ENCODE peak calls at places on chromosomes 2 and 18, in four cellular contexts. D is H1, I is GM12878, R is HepG2. Z is an unnamed sample. For H3K4me1, the result is how much of the 10 kb centered on the place peaks cover.

GRCh38 chr2:24559714-24560113 is 68.7 kb downstream of the NCOA1 start:
- DNase-seq in D (no peak), I (no peak), R (no peak), Z (no peak)

GRCh38 chr2:189092936-189093335 is 86.6 kb downstream of the COL5A2 start:
- DNase-seq in D (no peak), I (no peak), R (no peak), Z (no peak)

GRCh38 chr2:950627-950992 is at the start of gene SNTG2:
- DNase-seq in D (peak), I (no peak), R (no peak), Z (peak)

GRCh38 chr2:200100027-200100426 is 144.6 kb downstream of the MAIP1 start:
- DNase-seq in D (no peak), I (no peak), R (no peak), Z (no peak)

GRCh38 chr18:4582677-4583076 is 127.6 kb upstream of the DLGAP1 start:
- DNase-seq in D (no peak), I (no peak), R (no peak), Z (no peak)

GRCh38 chr18:32276896-32277295 is 87.1 kb downstream of the MEP1B start:
- DNase-seq in D (no peak), I (no peak), R (no peak), Z (no peak)

GRCh38 chr18:7207366-7207765 is 23.5 kb upstream of the LRRC30 start:
- DNase-seq in D (no peak), I (no peak), R (no peak), Z (no peak)

GRCh38 chr18:79512461-79513380 is 117.0 kb downstream of the NFATC1 start:
- DNase-seq in D (peak), I (no peak), R (no peak), Z (no peak)

GRCh38 chr2:128512664-128513415 is 194.2 kb upstream of the HS6ST1 start:
- DNase-seq in D (no peak), I (no peak), R (no peak), Z (no peak)

GRCh38 chr2:169828141-169828811 is 1.0 kb downstream of the UBR3 start:
- DNase-seq in D (no peak), I (peak), R (peak), Z (peak)

GRCh38 chr2:216056739-216057138 is 24.9 kb downstream of the PECR start:
- DNase-seq in D (no peak), I (peak), R (no peak), Z (no peak)

GRCh38 chr2:159230145-159230877 is 56.2 kb downstream of the WDSUB1 start:
- DNase-seq in D (no peak), I (no peak), R (no peak), Z (no peak)

GRCh38 chr2:66682476-66682875 is 247.6 kb downstream of the MEIS1 start:
- DNase-seq in D (no peak), I (no peak), R (no peak), Z (no peak)

GRCh38 chr2:217691920-217692666 is 310.7 kb downstream of the TNS1 start:
- DNase-seq in D (no peak), I (no peak), R (no peak), Z (no peak)

GRCh38 chr2:177900091-177900490 is 172.5 kb downstream of the PDE11A start:
- DNase-seq in D (no peak), I (no peak), R (no peak), Z (no peak)

GRCh38 chr2:41963661-41964525 is 83.9 kb upstream of the PKDCC start:
- DNase-seq in D (no peak), I (no peak), R (peak), Z (no peak)

GRCh38 chr18:29501952-29502351 is 1325.0 kb upstream of the CDH2 start:
- DNase-seq in D (no peak), I (no peak), R (no peak), Z (no peak)

GRCh38 chr18:1048048-1048447 is 143.4 kb downstream of the ADCYAP1 start:
- DNase-seq in D (no peak), I (no peak), R (no peak), Z (no peak)

GRCh38 chr2:191713837-191714236 is 35.9 kb downstream of the NABP1 start:
- DNase-seq in D (no peak), I (no peak), R (peak), Z (no peak)

GRCh38 chr2:8036366-8036765 is 645.5 kb upstream of the ID2 start:
- DNase-seq in D (no peak), I (no peak), R (no peak), Z (no peak)

GRCh38 chr18:36405611-36406010 is 108.1 kb downstream of the FHOD3 start:
- DNase-seq in D (no peak), I (no peak), R (no peak), Z (no peak)

GRCh38 chr2:191270303-191271178 is 25.3 kb downstream of the MYO1B start:
- DNase-seq in D (no peak), I (no peak), R (no peak), Z (no peak)

GRCh38 chr2:220034356-220035121 is 407.1 kb downstream of the SLC4A3 start:
- DNase-seq in D (no peak), I (no peak), R (no peak), Z (no peak)

DNA sequence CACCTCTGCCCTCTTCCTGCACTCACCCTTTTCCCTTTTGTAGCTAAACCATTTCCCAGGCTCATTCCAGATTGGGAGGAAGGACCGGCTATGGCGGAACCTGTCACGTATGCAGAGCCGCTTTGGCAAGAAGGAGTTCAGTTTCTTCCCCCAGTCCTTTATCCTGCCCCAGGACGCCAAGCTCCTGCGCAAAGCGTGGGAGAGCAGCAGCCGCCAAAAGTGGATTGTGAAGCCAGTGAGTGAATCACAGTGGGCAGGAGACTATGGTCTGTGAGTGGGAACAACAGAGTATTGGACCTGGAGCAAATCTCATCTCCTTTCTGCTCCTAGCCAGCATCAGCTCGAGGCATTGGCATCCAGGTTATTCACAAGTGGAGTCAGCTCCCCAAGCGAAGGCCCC is 35.0 kb upstream of the CYP27A1 start:
- DNase-seq in D (no peak), I (no peak), R (no peak), Z (no peak)
- TF ChIP-seq YY1 in D (no peak), I (no peak), R (no peak), Z (no peak)

GRCh38 chr2:64124571-64124970 is 19.6 kb downstream of the PELI1 start:
- DNase-seq in D (no peak), I (no peak), R (no peak), Z (no peak)
- H3K4me1 ChIP-seq in D (under half), I (under half), R (half or more), Z (under half)

GRCh38 chr2:86788172-86788571 is 2.5 kb downstream of the CD8A start:
- DNase-seq in D (no peak), I (no peak), R (no peak), Z (no peak)
- TF ChIP-seq RAD21 in D (no peak), I (no peak), R (no peak), Z (no peak)

GRCh38 chr2:71995067-71995665 is 152.5 kb downstream of the CYP26B1 start:
- DNase-seq in D (no peak), I (no peak), R (peak), Z (no peak)
- TF ChIP-seq YY1 in D (no peak), I (no peak), R (no peak), Z (no peak)

DNA sequence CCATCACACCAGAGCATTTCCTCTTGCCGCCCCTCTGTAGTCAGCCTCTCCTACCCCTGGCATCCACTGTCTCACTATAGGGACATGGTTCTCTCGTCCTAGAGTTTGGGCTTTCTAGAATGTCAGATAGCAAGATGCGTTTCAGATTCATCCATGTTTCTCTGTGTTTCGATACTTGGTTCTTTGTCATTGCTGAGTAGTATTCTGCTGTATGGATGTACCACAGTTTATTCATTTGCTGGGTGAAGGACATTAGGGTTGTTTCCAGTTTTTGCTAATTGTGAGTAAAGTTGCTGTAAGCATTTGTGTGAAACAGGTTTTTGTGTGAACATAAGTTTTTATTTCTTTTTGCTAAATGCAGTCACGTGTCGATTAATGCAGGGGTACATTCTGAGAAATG is 3.8 kb downstream of the ZNF532 start:
- DNase-seq in D (no peak), I (no peak), R (no peak), Z (no peak)
- H3K4me1 ChIP-seq in D (under half), I (under half), R (under half), Z (under half)

GRCh38 chr2:197168705-197169104 is 141.9 kb downstream of the ANKRD44 start:
- DNase-seq in D (peak), I (no peak), R (peak), Z (peak)
- TF ChIP-seq RAD21 in D (peak), I (peak), R (peak), Z (peak)

DNA sequence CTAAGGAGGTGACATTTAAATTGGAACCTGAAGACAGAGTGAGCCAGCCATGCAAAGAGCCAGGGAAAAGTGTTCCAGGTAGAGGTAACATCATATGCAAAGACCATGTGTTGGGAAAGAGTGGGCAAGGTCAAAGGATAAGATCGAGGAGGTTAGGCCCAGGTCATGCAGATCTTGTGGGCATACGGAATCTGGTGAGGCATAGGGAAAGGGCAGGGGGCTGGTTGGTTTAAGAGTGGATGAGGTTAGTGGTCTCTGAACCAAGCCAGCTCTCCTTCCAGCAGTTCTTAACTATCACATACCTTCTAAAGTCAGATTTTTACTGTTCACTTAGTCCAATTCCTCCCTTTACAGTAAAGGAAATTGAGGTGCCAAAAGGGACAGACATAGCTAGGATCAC is 3.0 kb downstream of the ANKRD53 start:
- DNase-seq in D (no peak), I (no peak), R (no peak), Z (no peak)
- TF ChIP-seq YY1 in D (no peak), I (no peak), R (no peak), Z (no peak)

GRCh38 chr18:2853926-2854664 is 7.3 kb downstream of the EMILIN2 start:
- DNase-seq in D (no peak), I (no peak), R (no peak), Z (peak)

GRCh38 chr18:2856499-2856898 is 9.7 kb downstream of the EMILIN2 start:
- DNase-seq in D (no peak), I (no peak), R (no peak), Z (no peak)

GRCh38 chr18:2855560-2856350 is 8.9 kb downstream of the EMILIN2 start:
- DNase-seq in D (no peak), I (no peak), R (peak), Z (no peak)

GRCh38 chr18:2854871-2855270 is 8.1 kb downstream of the EMILIN2 start:
- DNase-seq in D (no peak), I (no peak), R (no peak), Z (no peak)

DNA sequence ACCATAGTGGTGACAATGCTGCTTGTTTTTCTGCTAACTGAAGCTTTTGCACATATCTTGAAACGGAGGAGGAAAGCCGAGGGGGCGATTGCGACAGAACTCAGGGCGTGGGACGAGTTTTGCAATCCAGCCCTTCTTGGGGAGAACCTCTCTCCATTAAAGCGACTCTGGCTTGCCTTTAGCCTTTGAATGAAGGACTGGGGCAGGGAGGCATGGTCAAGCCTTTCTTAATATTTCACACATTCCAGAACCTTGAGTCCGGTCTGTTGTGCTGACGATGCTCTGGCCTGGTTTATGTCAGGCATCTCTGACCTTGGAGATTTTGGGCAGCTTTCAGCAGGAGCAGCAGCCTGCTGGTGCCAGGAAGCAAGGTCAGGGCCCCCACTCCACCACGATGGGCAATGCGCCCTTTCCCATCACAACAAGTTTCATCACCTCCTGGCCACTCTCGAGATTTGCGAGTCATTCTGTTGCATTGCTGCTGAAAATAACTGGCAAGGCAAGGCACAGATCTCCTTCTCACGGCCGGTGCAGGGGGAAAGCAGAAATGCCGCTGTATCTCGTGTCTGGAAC is 10.8 kb downstream of the EMILIN2 start:
- DNase-seq in D (no peak), I (no peak), R (no peak), Z (peak)
- H3K4me1 ChIP-seq in D (under half), I (under half), R (under half), Z (half or more)

Z was measured in K562.